ENCODE peak calls at places on chromosomes 11 and 22, in five cellular contexts. F is stomach, J is RWPE1, O is fibroblast of lung, X is transverse colon. V is an unnamed sample.
A peak's percentile ranks its signal among the peaks of the same experiment; 100 is the strongest.

GRCh38 chr11:92123540-92123939 is 101.1 kb upstream of the FAT3 start:
- DNase-seq in F (no peak), J (no peak), O (peak; percentile 94), X (no peak), V (no peak)

GRCh38 chr11:1487091-1487850 is 692 bp upstream of the MOB2 start:
- DNase-seq in F (no peak), J (no peak), O (no peak), X (no peak), V (no peak)

GRCh38 chr11:106413222-106413621 is 335.8 kb downstream of the AASDHPPT start:
- DNase-seq in F (no peak), J (no peak), O (no peak), X (no peak), V (no peak)

GRCh38 chr22:50010676-50011446 is 1.7 kb downstream of the IL17REL start:
- DNase-seq in F (no peak), J (no peak), O (no peak), X (peak; percentile 9), V (no peak)

GRCh38 chr11:66818231-66818955 is 24.8 kb upstream of the RCE1 start:
- DNase-seq in F (no peak), J (no peak), O (peak; percentile 68), X (no peak), V (no peak)

GRCh38 chr11:119538748-119539147 is 115.8 kb upstream of the THY1 start:
- DNase-seq in F (no peak), J (no peak), O (no peak), X (no peak), V (no peak)

GRCh38 chr11:131866535-131867400 is 496.4 kb downstream of the NTM start:
- DNase-seq in F (no peak), J (no peak), O (no peak), X (no peak), V (no peak)

GRCh38 chr11:77884186-77884828 is 63.4 kb downstream of the AAMDC start:
- DNase-seq in F (no peak), J (no peak), O (peak; percentile 92), X (no peak), V (no peak)

GRCh38 chr11:28318861-28319260 is 210.7 kb downstream of the METTL15 start:
- DNase-seq in F (no peak), J (no peak), O (no peak), X (no peak), V (no peak)

GRCh38 chr22:36860438-36860820 is 377 bp upstream of the NCF4 start:
- DNase-seq in F (no peak), J (no peak), O (no peak), X (no peak), V (no peak)
- H3K27ac ChIP-seq in F (peak overlapping the region; percentile 84), J (no peak overlapping the region), O (no peak overlapping the region), X (peak overlapping the region; percentile 74), V (no peak overlapping the region)

GRCh38 chr11:19342036-19342435 is 101.3 kb upstream of the E2F8 start:
- DNase-seq in F (no peak), J (no peak), O (no peak), X (no peak), V (no peak)
- TF ChIP-seq CTCF in F (no peak), J (no peak), O (no peak), X (no peak), V (no peak)

DNA sequence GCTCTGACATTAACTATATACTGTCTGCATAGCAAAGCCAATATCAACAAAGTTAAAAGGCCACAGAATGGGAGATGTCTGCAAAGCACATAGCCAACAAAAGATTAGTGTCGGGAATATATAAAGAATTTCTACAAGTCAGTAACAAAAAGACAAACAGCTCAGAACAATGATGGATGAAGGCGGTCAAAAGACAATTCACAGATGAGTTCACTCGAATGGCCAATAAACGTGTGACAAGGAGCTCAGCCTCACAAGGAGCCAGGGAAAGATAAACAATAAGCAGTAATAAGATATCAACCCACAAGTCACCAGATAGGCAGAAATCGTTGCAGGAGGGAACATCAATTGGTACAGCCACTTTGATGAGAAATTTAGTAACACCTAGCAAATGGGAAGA is 106.0 kb upstream of the ISX start:
- DNase-seq in F (no peak), J (no peak), O (peak; percentile 2), X (no peak), V (no peak)
- H3K27ac ChIP-seq in F (no peak overlapping the region), J (no peak overlapping the region), O (no peak overlapping the region), X (no peak overlapping the region), V (no peak overlapping the region)

GRCh38 chr11:134634897-134635831 is 223.1 kb upstream of the B3GAT1 start:
- DNase-seq in F (no peak), J (no peak), O (no peak), X (no peak), V (no peak)
- TF ChIP-seq CTCF in F (no peak), J (no peak), O (no peak), X (no peak), V (no peak)

GRCh38 chr11:56698795-56699194 is at the start of gene OR9G1:
- DNase-seq in F (no peak), J (no peak), O (no peak), X (no peak), V (no peak)

GRCh38 chr11:56688554-56688953 is 10.3 kb upstream of the OR9G1 start:
- DNase-seq in F (no peak), J (no peak), O (no peak), X (no peak), V (no peak)

GRCh38 chr11:56693428-56693827 is 5.5 kb upstream of the OR9G1 start:
- DNase-seq in F (no peak), J (no peak), O (no peak), X (no peak), V (no peak)
- H3K27ac ChIP-seq in F (no peak overlapping the region), J (no peak overlapping the region), O (no peak overlapping the region), X (no peak overlapping the region), V (no peak overlapping the region)

DNA sequence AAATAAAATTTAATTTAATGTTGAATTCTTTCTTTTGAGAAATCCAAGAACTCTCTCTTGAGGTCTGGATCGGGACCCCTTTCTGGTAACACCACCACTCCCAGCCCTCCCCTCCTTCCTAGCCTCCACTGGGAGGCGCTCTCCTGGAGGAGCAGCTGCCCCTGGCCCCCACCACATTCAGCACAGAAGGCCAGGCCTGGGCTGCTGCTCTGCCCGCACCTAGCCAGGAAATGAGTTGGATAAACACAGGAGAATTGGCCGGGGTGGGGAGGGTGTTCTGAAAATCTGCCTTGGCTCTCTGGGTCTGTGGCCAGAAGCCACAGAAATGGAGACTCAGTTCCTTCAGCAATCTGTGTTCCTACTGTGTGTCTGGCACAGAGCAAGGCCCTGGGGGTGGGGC is 31.2 kb downstream of the C22orf42 start:
- DNase-seq in F (no peak), J (no peak), O (no peak), X (no peak), V (no peak)
- TF ChIP-seq CTCF in F (no peak), J (no peak), O (no peak), X (no peak), V (no peak)

GRCh38 chr22:39207141-39208012 is 37.4 kb downstream of the PDGFB start:
- DNase-seq in F (peak; percentile 48), J (peak; percentile 55), O (peak; percentile 62), X (peak; percentile 29), V (no peak)
- H3K27ac ChIP-seq in F (no peak overlapping the region), J (peak overlapping the region; percentile 93), O (no peak overlapping the region), X (no peak overlapping the region), V (no peak overlapping the region)

GRCh38 chr11:55707029-55707428 is 45.0 kb downstream of the OR4C6 start:
- DNase-seq in F (no peak), J (peak; percentile 23), O (peak; percentile 9), X (no peak), V (no peak)
- TF ChIP-seq CTCF in F (no peak), J (peak; percentile 74), O (peak; percentile 48), X (peak; percentile 16), V (no peak)

GRCh38 chr11:96331556-96332168 is 11.3 kb downstream of the MAML2 start:
- DNase-seq in F (no peak), J (no peak), O (no peak), X (no peak), V (no peak)
- H3K27ac ChIP-seq in F (no peak overlapping the region), J (no peak overlapping the region), O (no peak overlapping the region), X (peak overlapping the region; percentile 50), V (no peak overlapping the region)